ENCODE peak calls at places on chromosome 1, in five cellular contexts. One of them, this sample, is unnamed.

GRCh38 chr1:3902111-3902511 is 2.0 kb upstream of the C1orf174 start:
- DNase-seq in CD8-positive, alpha-beta memory T cell: peak
- DNase-seq in esophagus squamous epithelium: no peak
- DNase-seq in MM.1S: no peak
- DNase-seq in cardiac fibroblast: no peak
- DNase-seq in this sample: peak

GRCh38 chr1:223759273-223759672 is 46.9 kb downstream of the CAPN2 start:
- DNase-seq in MM.1S: no peak
- DNase-seq in cardiac fibroblast: no peak
- DNase-seq in esophagus squamous epithelium: no peak
- DNase-seq in CD8-positive, alpha-beta memory T cell: no peak
- DNase-seq in this sample: no peak

GRCh38 chr1:224884428-224884827 is 45.0 kb upstream of the DNAH14 start:
- DNase-seq in MM.1S: no peak
- DNase-seq in esophagus squamous epithelium: no peak
- DNase-seq in cardiac fibroblast: peak
- DNase-seq in CD8-positive, alpha-beta memory T cell: no peak
- DNase-seq in this sample: no peak

GRCh38 chr1:78292361-78292760 is 198.4 kb upstream of the PTGFR start:
- DNase-seq in esophagus squamous epithelium: no peak
- DNase-seq in MM.1S: no peak
- DNase-seq in CD8-positive, alpha-beta memory T cell: no peak
- DNase-seq in cardiac fibroblast: peak
- DNase-seq in this sample: no peak

GRCh38 chr1:47794081-47794480 is 203.1 kb downstream of the TRABD2B start:
- DNase-seq in MM.1S: no peak
- DNase-seq in CD8-positive, alpha-beta memory T cell: no peak
- DNase-seq in esophagus squamous epithelium: no peak
- DNase-seq in cardiac fibroblast: no peak
- DNase-seq in this sample: no peak

GRCh38 chr1:113399063-113399583 is 8.8 kb downstream of the MAGI3 start:
- DNase-seq in CD8-positive, alpha-beta memory T cell: no peak
- DNase-seq in esophagus squamous epithelium: no peak
- DNase-seq in MM.1S: no peak
- DNase-seq in cardiac fibroblast: no peak
- DNase-seq in this sample: no peak

GRCh38 chr1:116868386-116868785 is 41.3 kb upstream of the PTGFRN start:
- DNase-seq in esophagus squamous epithelium: no peak
- DNase-seq in CD8-positive, alpha-beta memory T cell: no peak
- DNase-seq in MM.1S: no peak
- DNase-seq in cardiac fibroblast: peak
- DNase-seq in this sample: no peak

GRCh38 chr1:211643324-211644212 is 31.9 kb downstream of the NEK2 start:
- DNase-seq in MM.1S: no peak
- DNase-seq in cardiac fibroblast: no peak
- DNase-seq in esophagus squamous epithelium: no peak
- DNase-seq in CD8-positive, alpha-beta memory T cell: no peak
- DNase-seq in this sample: peak

GRCh38 chr1:31987231-31987630 is 26.4 kb upstream of the KHDRBS1 start:
- DNase-seq in CD8-positive, alpha-beta memory T cell: no peak
- DNase-seq in cardiac fibroblast: no peak
- DNase-seq in esophagus squamous epithelium: no peak
- DNase-seq in MM.1S: no peak
- DNase-seq in this sample: no peak

GRCh38 chr1:19084206-19084738 is 125.8 kb downstream of the UBR4 start:
- DNase-seq in esophagus squamous epithelium: no peak
- DNase-seq in CD8-positive, alpha-beta memory T cell: no peak
- DNase-seq in cardiac fibroblast: no peak
- DNase-seq in MM.1S: no peak
- DNase-seq in this sample: no peak

GRCh38 chr1:156126043-156126700 is 11.7 kb downstream of the LMNA start:
- DNase-seq in cardiac fibroblast: peak
- DNase-seq in esophagus squamous epithelium: peak
- DNase-seq in CD8-positive, alpha-beta memory T cell: peak
- DNase-seq in MM.1S: no peak
- DNase-seq in this sample: no peak

GRCh38 chr1:219692981-219693380 is 80.1 kb upstream of the ZC3H11B start:
- DNase-seq in cardiac fibroblast: no peak
- DNase-seq in CD8-positive, alpha-beta memory T cell: no peak
- DNase-seq in MM.1S: peak
- DNase-seq in esophagus squamous epithelium: no peak
- DNase-seq in this sample: no peak

GRCh38 chr1:9397984-9398526 is 105.4 kb downstream of the SPSB1 start:
- DNase-seq in esophagus squamous epithelium: no peak
- DNase-seq in CD8-positive, alpha-beta memory T cell: no peak
- DNase-seq in MM.1S: no peak
- DNase-seq in cardiac fibroblast: peak
- DNase-seq in this sample: peak

GRCh38 chr1:228647523-228648444 is 87.5 kb upstream of the RHOU start:
- DNase-seq in MM.1S: no peak
- DNase-seq in cardiac fibroblast: peak
- DNase-seq in CD8-positive, alpha-beta memory T cell: peak
- DNase-seq in esophagus squamous epithelium: no peak
- DNase-seq in this sample: peak

GRCh38 chr1:43932786-43933385 is 715 bp upstream of the ARTN start:
- DNase-seq in MM.1S: no peak
- DNase-seq in esophagus squamous epithelium: no peak
- DNase-seq in CD8-positive, alpha-beta memory T cell: no peak
- DNase-seq in cardiac fibroblast: peak
- DNase-seq in this sample: no peak

GRCh38 chr1:24382165-24382577 is 31.4 kb downstream of the STPG1 start:
- DNase-seq in CD8-positive, alpha-beta memory T cell: no peak
- DNase-seq in esophagus squamous epithelium: no peak
- DNase-seq in cardiac fibroblast: no peak
- DNase-seq in MM.1S: no peak
- DNase-seq in this sample: no peak

GRCh38 chr1:15950302-15950701 is 25.6 kb downstream of the ZBTB17 start:
- DNase-seq in cardiac fibroblast: no peak
- DNase-seq in CD8-positive, alpha-beta memory T cell: no peak
- DNase-seq in MM.1S: no peak
- DNase-seq in esophagus squamous epithelium: no peak
- DNase-seq in this sample: no peak

GRCh38 chr1:150973826-150974579 is 632 bp downstream of the CERS2 start:
- DNase-seq in cardiac fibroblast: no peak
- DNase-seq in CD8-positive, alpha-beta memory T cell: peak
- DNase-seq in esophagus squamous epithelium: no peak
- DNase-seq in MM.1S: peak
- DNase-seq in this sample: peak

GRCh38 chr1:8870605-8871538 is 7.6 kb downstream of the ENO1 start:
- DNase-seq in MM.1S: no peak
- DNase-seq in cardiac fibroblast: no peak
- DNase-seq in esophagus squamous epithelium: no peak
- DNase-seq in CD8-positive, alpha-beta memory T cell: no peak
- DNase-seq in this sample: no peak

GRCh38 chr1:116693759-116694482 is 26.4 kb upstream of the IGSF3 start:
- DNase-seq in esophagus squamous epithelium: peak
- DNase-seq in cardiac fibroblast: peak
- DNase-seq in CD8-positive, alpha-beta memory T cell: no peak
- DNase-seq in MM.1S: no peak
- DNase-seq in this sample: no peak

GRCh38 chr1:85182700-85183099 is 18.1 kb downstream of the SYDE2 start:
- DNase-seq in MM.1S: no peak
- DNase-seq in cardiac fibroblast: no peak
- DNase-seq in CD8-positive, alpha-beta memory T cell: no peak
- DNase-seq in esophagus squamous epithelium: no peak
- DNase-seq in this sample: no peak

GRCh38 chr1:159960721-159961381 is 6.8 kb upstream of the SLAMF9 start:
- DNase-seq in esophagus squamous epithelium: no peak
- DNase-seq in CD8-positive, alpha-beta memory T cell: no peak
- DNase-seq in MM.1S: no peak
- DNase-seq in cardiac fibroblast: peak
- DNase-seq in this sample: no peak

GRCh38 chr1:169590932-169591331 is 4.7 kb upstream of the F5 start:
- DNase-seq in MM.1S: no peak
- DNase-seq in cardiac fibroblast: no peak
- DNase-seq in esophagus squamous epithelium: no peak
- DNase-seq in CD8-positive, alpha-beta memory T cell: no peak
- DNase-seq in this sample: no peak

GRCh38 chr1:13749543-13750307 is 49.7 kb downstream of the PRDM2 start:
- DNase-seq in MM.1S: peak
- DNase-seq in esophagus squamous epithelium: no peak
- DNase-seq in CD8-positive, alpha-beta memory T cell: peak
- DNase-seq in cardiac fibroblast: peak
- DNase-seq in this sample: no peak

GRCh38 chr1:153799566-153800465 is 24.6 kb downstream of the SLC27A3 start:
- DNase-seq in cardiac fibroblast: no peak
- DNase-seq in esophagus squamous epithelium: no peak
- DNase-seq in MM.1S: no peak
- DNase-seq in CD8-positive, alpha-beta memory T cell: no peak
- DNase-seq in this sample: no peak

GRCh38 chr1:184615301-184615700 is 139.4 kb downstream of the EDEM3 start:
- DNase-seq in MM.1S: no peak
- DNase-seq in esophagus squamous epithelium: no peak
- DNase-seq in CD8-positive, alpha-beta memory T cell: no peak
- DNase-seq in cardiac fibroblast: peak
- DNase-seq in this sample: no peak

GRCh38 chr1:79430437-79430836 is 423.9 kb upstream of the ADGRL4 start:
- DNase-seq in esophagus squamous epithelium: no peak
- DNase-seq in CD8-positive, alpha-beta memory T cell: no peak
- DNase-seq in MM.1S: no peak
- DNase-seq in cardiac fibroblast: no peak
- DNase-seq in this sample: no peak

GRCh38 chr1:11746092-11746491 is 10.2 kb downstream of the AGTRAP start:
- DNase-seq in esophagus squamous epithelium: no peak
- DNase-seq in MM.1S: no peak
- DNase-seq in cardiac fibroblast: no peak
- DNase-seq in CD8-positive, alpha-beta memory T cell: no peak
- DNase-seq in this sample: no peak

GRCh38 chr1:44543064-44543815 is 131.0 kb downstream of the TMEM53 start:
- DNase-seq in CD8-positive, alpha-beta memory T cell: no peak
- DNase-seq in cardiac fibroblast: peak
- DNase-seq in esophagus squamous epithelium: no peak
- DNase-seq in MM.1S: no peak
- DNase-seq in this sample: no peak

GRCh38 chr1:67571406-67571805 is 113.6 kb upstream of the GADD45A start:
- DNase-seq in CD8-positive, alpha-beta memory T cell: no peak
- DNase-seq in MM.1S: no peak
- DNase-seq in esophagus squamous epithelium: no peak
- DNase-seq in cardiac fibroblast: no peak
- DNase-seq in this sample: no peak

GRCh38 chr1:25608488-25609178 is 8.0 kb upstream of the MAN1C1 start:
- DNase-seq in cardiac fibroblast: peak
- DNase-seq in esophagus squamous epithelium: no peak
- DNase-seq in MM.1S: peak
- DNase-seq in CD8-positive, alpha-beta memory T cell: peak
- DNase-seq in this sample: peak

GRCh38 chr1:15328785-15329480 is 80.8 kb upstream of the EFHD2 start:
- DNase-seq in MM.1S: no peak
- DNase-seq in cardiac fibroblast: peak
- DNase-seq in esophagus squamous epithelium: no peak
- DNase-seq in CD8-positive, alpha-beta memory T cell: no peak
- DNase-seq in this sample: no peak

GRCh38 chr1:35688161-35688560 is 30.5 kb downstream of the C1orf216 start:
- DNase-seq in MM.1S: no peak
- DNase-seq in esophagus squamous epithelium: no peak
- DNase-seq in cardiac fibroblast: no peak
- DNase-seq in CD8-positive, alpha-beta memory T cell: no peak
- DNase-seq in this sample: no peak

GRCh38 chr1:109613396-109614147 is 5.8 kb downstream of the GNAT2 start:
- DNase-seq in cardiac fibroblast: peak
- DNase-seq in esophagus squamous epithelium: no peak
- DNase-seq in MM.1S: no peak
- DNase-seq in CD8-positive, alpha-beta memory T cell: no peak
- DNase-seq in this sample: no peak

DNA sequence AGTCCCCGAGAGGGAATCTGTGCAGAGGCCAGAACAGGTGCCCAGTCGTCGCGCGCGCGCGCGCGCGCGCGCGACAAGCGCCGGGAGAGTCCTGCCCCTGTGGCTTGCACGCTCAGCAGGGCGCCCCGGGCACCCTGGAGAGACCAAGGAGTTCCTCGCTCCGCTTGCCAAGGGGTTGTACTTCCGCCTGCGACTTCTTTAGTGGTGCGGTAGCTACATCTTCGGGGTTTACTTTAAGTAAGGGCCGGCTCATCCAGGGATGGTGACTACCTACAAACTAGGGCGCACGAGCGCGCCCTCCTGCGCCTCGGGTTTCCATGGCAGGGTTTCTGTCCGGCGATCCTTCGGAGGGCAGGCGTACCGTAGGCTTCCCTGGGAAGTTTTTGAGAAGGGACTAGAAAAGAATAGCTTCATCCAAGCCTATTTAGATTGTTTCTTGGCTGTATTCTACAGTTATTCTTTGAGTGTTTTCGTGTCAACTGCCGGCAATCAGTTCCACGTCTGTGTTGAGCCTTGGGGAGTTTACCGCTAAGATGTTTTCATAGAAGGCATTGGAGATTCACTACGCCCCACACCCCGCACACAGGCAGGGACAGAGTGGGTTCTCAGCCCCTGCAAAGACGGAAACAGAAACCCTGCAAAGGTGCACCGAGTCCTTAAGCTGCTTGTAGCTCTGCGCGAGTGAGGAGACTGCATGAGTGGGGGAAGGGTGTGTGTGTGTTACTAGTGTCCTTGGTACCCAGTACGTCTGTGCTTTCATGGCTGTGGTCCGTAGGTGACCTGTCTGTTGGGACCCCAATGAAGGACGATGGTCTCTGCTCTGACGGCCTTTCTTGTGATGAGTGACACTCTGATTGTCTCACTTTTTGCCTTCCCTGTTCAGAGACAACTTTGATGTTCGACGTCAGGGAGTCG is 1.7 kb downstream of the LHX4 start:
- DNase-seq in CD8-positive, alpha-beta memory T cell: no peak
- DNase-seq in cardiac fibroblast: peak
- DNase-seq in esophagus squamous epithelium: no peak
- DNase-seq in MM.1S: peak
- DNase-seq in this sample: peak
- H3K4me3 ChIP-seq in CD8-positive, alpha-beta memory T cell: peak
- H3K4me3 ChIP-seq in cardiac fibroblast: peak
- H3K4me3 ChIP-seq in esophagus squamous epithelium: peak
- H3K4me3 ChIP-seq in MM.1S: peak
- H3K4me3 ChIP-seq in this sample: peak

GRCh38 chr1:55504306-55504706 is 289.1 kb upstream of the USP24 start:
- DNase-seq in CD8-positive, alpha-beta memory T cell: no peak
- DNase-seq in cardiac fibroblast: peak
- DNase-seq in esophagus squamous epithelium: no peak
- DNase-seq in MM.1S: no peak
- DNase-seq in this sample: no peak
- H3K4me3 ChIP-seq in CD8-positive, alpha-beta memory T cell: no peak
- H3K4me3 ChIP-seq in cardiac fibroblast: no peak
- H3K4me3 ChIP-seq in esophagus squamous epithelium: no peak
- H3K4me3 ChIP-seq in MM.1S: no peak
- H3K4me3 ChIP-seq in this sample: no peak

DNA sequence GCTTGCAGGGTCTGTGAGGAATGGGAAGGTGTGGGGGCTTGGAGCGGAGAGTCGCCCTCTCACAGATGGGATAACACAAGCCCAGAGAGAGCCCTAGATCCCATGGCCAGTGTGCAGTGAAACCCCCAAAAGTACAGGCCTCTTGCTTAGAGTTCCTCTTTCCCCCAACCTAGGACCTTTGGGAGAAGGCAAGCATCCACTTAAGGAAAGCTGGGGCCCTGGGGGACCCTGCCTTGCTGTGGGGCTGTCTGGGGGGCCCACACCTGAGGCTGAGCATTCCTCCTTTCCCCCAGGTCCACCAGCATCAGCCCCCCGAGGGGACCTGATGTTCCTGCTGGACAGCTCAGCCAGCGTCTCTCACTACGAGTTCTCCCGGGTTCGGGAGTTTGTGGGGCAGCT is 1.1 kb downstream of the VWA1 start:
- DNase-seq in MM.1S: no peak
- DNase-seq in esophagus squamous epithelium: no peak
- DNase-seq in cardiac fibroblast: no peak
- DNase-seq in CD8-positive, alpha-beta memory T cell: no peak
- DNase-seq in this sample: no peak
- H3K4me3 ChIP-seq in MM.1S: no peak
- H3K4me3 ChIP-seq in esophagus squamous epithelium: peak
- H3K4me3 ChIP-seq in cardiac fibroblast: peak
- H3K4me3 ChIP-seq in CD8-positive, alpha-beta memory T cell: no peak
- H3K4me3 ChIP-seq in this sample: no peak

GRCh38 chr1:104905322-104905721 is 1155.6 kb downstream of the AMY1C start:
- DNase-seq in cardiac fibroblast: no peak
- DNase-seq in CD8-positive, alpha-beta memory T cell: no peak
- DNase-seq in esophagus squamous epithelium: no peak
- DNase-seq in MM.1S: no peak
- DNase-seq in this sample: no peak
- H3K4me3 ChIP-seq in cardiac fibroblast: no peak
- H3K4me3 ChIP-seq in CD8-positive, alpha-beta memory T cell: no peak
- H3K4me3 ChIP-seq in esophagus squamous epithelium: no peak
- H3K4me3 ChIP-seq in MM.1S: no peak
- H3K4me3 ChIP-seq in this sample: no peak

This sample was measured in Jurkat, Clone E6-1.